ENCODE peak calls at places on chromosomes 12 and 14, in ten cellular contexts. One of them, this sample, is unnamed.

GRCh38 chr14:37036669-37037341 is 135.6 kb downstream of the SLC25A21 start:
- DNase-seq in fibroblast of mammary gland: peak; percentile 52
- DNase-seq in left ventricle myocardium inferior: no peak
- DNase-seq in OCI-LY7: no peak
- DNase-seq in upper lobe of left lung: no peak
- DNase-seq in uterus: no peak
- DNase-seq in brain microvascular endothelial cell: no peak
- DNase-seq in tibial artery: no peak
- DNase-seq in tibial nerve: no peak
- DNase-seq in AG04450: peak; percentile 6
- DNase-seq in this sample: no peak

GRCh38 chr14:24069411-24069735 is 2.0 kb upstream of the CPNE6 start:
- DNase-seq in fibroblast of mammary gland: no peak
- DNase-seq in left ventricle myocardium inferior: no peak
- DNase-seq in OCI-LY7: no peak
- DNase-seq in upper lobe of left lung: no peak
- DNase-seq in uterus: no peak
- DNase-seq in brain microvascular endothelial cell: no peak
- DNase-seq in tibial artery: no peak
- DNase-seq in tibial nerve: no peak
- DNase-seq in AG04450: no peak
- DNase-seq in this sample: no peak

GRCh38 chr12:49783917-49784676 is 42.7 kb downstream of the TMBIM6 start:
- DNase-seq in fibroblast of mammary gland: peak; percentile 91
- DNase-seq in left ventricle myocardium inferior: no peak
- DNase-seq in OCI-LY7: no peak
- DNase-seq in upper lobe of left lung: no peak
- DNase-seq in uterus: no peak
- DNase-seq in brain microvascular endothelial cell: no peak
- DNase-seq in tibial artery: no peak
- DNase-seq in tibial nerve: no peak
- DNase-seq in AG04450: peak; percentile 80
- DNase-seq in this sample: peak; percentile 33

GRCh38 chr12:6200266-6201198 is at the start of gene CD9:
- DNase-seq in fibroblast of mammary gland: no peak
- DNase-seq in left ventricle myocardium inferior: peak; percentile 74
- DNase-seq in OCI-LY7: no peak
- DNase-seq in upper lobe of left lung: peak; percentile 95
- DNase-seq in uterus: peak; percentile 42
- DNase-seq in brain microvascular endothelial cell: no peak
- DNase-seq in tibial artery: peak; percentile 65
- DNase-seq in tibial nerve: no peak
- DNase-seq in AG04450: no peak
- DNase-seq in this sample: no peak

GRCh38 chr12:110582286-110583136 is 607 bp downstream of the PPTC7 start:
- DNase-seq in fibroblast of mammary gland: peak; percentile 36
- DNase-seq in left ventricle myocardium inferior: peak; percentile 62
- DNase-seq in OCI-LY7: peak; percentile 70
- DNase-seq in upper lobe of left lung: peak; percentile 94
- DNase-seq in uterus: peak; percentile 66
- DNase-seq in brain microvascular endothelial cell: no peak
- DNase-seq in tibial artery: peak; percentile 67
- DNase-seq in tibial nerve: peak; percentile 41
- DNase-seq in AG04450: no peak
- DNase-seq in this sample: no peak

GRCh38 chr14:105294142-105294597 is 6.6 kb downstream of the BRF1 start:
- DNase-seq in fibroblast of mammary gland: no peak
- DNase-seq in left ventricle myocardium inferior: peak; percentile 82
- DNase-seq in OCI-LY7: peak; percentile 71
- DNase-seq in upper lobe of left lung: peak; percentile 68
- DNase-seq in uterus: no peak
- DNase-seq in brain microvascular endothelial cell: peak; percentile 55
- DNase-seq in tibial artery: no peak
- DNase-seq in tibial nerve: no peak
- DNase-seq in AG04450: no peak
- DNase-seq in this sample: no peak

GRCh38 chr12:57504033-57504432 is 16.2 kb downstream of the MARS1 start:
- DNase-seq in fibroblast of mammary gland: no peak
- DNase-seq in left ventricle myocardium inferior: no peak
- DNase-seq in OCI-LY7: no peak
- DNase-seq in upper lobe of left lung: no peak
- DNase-seq in uterus: no peak
- DNase-seq in brain microvascular endothelial cell: no peak
- DNase-seq in tibial artery: no peak
- DNase-seq in tibial nerve: no peak
- DNase-seq in AG04450: no peak
- DNase-seq in this sample: no peak

GRCh38 chr14:74591394-74591793 is 20.6 kb downstream of the LTBP2 start:
- DNase-seq in fibroblast of mammary gland: no peak
- DNase-seq in left ventricle myocardium inferior: no peak
- DNase-seq in OCI-LY7: no peak
- DNase-seq in upper lobe of left lung: no peak
- DNase-seq in uterus: no peak
- DNase-seq in brain microvascular endothelial cell: no peak
- DNase-seq in tibial artery: no peak
- DNase-seq in tibial nerve: no peak
- DNase-seq in AG04450: no peak
- DNase-seq in this sample: no peak

GRCh38 chr12:113392988-113393579 is 10.6 kb downstream of the SDS start:
- DNase-seq in fibroblast of mammary gland: peak; percentile 31
- DNase-seq in left ventricle myocardium inferior: no peak
- DNase-seq in OCI-LY7: no peak
- DNase-seq in upper lobe of left lung: peak; percentile 76
- DNase-seq in uterus: no peak
- DNase-seq in brain microvascular endothelial cell: peak; percentile 3
- DNase-seq in tibial artery: no peak
- DNase-seq in tibial nerve: no peak
- DNase-seq in AG04450: no peak
- DNase-seq in this sample: no peak

GRCh38 chr12:22477894-22478287 is 66.5 kb downstream of the C2CD5 start:
- DNase-seq in fibroblast of mammary gland: no peak
- DNase-seq in left ventricle myocardium inferior: no peak
- DNase-seq in OCI-LY7: no peak
- DNase-seq in upper lobe of left lung: no peak
- DNase-seq in uterus: no peak
- DNase-seq in brain microvascular endothelial cell: peak; percentile 62
- DNase-seq in tibial artery: no peak
- DNase-seq in tibial nerve: no peak
- DNase-seq in AG04450: no peak
- DNase-seq in this sample: no peak

GRCh38 chr12:68239309-68239708 is 13.7 kb upstream of the IL26 start:
- DNase-seq in fibroblast of mammary gland: no peak
- DNase-seq in left ventricle myocardium inferior: no peak
- DNase-seq in OCI-LY7: no peak
- DNase-seq in upper lobe of left lung: no peak
- DNase-seq in uterus: no peak
- DNase-seq in brain microvascular endothelial cell: no peak
- DNase-seq in tibial artery: no peak
- DNase-seq in tibial nerve: no peak
- DNase-seq in AG04450: no peak
- DNase-seq in this sample: no peak

DNA sequence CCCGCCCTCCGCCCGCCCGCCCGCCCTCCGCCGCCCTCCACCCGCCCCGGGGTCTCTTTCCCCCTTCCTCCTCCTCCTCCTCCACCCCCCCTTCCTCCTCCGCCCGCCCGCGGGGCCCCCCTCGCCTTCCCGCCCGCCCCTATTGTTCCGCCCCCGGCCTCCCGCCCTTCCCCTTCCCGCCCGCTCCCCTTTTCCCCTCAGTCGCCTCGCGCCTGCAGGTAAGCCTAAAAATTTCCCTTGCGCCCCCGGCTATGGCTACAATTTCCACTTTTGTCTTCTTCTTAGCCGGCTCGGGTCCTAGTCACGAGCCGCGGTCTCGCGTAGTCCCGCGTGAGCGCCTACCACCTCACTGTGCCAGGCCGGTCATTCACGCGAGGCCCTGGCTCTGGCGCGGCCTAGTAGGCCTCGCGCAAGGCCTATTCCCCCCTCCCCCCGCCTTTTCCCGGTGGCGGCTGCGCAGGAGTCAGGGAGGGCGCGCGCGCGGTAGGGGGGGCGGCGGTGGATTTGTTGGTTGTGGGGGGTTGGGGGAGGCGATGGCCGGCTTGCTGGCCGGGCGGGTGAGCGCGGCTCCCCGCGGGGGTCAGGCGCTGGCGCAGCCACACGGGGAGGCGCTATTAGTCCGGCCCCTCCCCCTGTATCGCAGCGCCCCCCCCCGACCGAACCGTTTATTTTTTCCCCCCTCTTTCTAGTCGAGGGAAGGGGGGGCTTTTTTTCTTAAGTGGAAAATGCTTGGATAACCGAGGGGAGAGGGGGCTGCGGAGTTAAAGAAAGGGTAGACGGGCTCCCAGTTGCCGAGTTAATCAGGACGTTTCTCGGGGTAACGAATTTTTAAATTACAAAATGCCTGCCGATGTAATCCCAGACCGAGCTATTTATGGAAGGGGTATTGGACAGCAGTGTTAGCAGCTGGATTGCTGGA is 516 bp downstream of the PCBP2 start:
- DNase-seq in fibroblast of mammary gland: peak; percentile 76
- DNase-seq in left ventricle myocardium inferior: peak; percentile 91
- DNase-seq in OCI-LY7: peak; percentile 84
- DNase-seq in upper lobe of left lung: peak; percentile 96
- DNase-seq in uterus: peak; percentile 87
- DNase-seq in brain microvascular endothelial cell: peak; percentile 83
- DNase-seq in tibial artery: peak; percentile 90
- DNase-seq in tibial nerve: peak; percentile 82
- DNase-seq in AG04450: peak; percentile 66
- DNase-seq in this sample: no peak
- TF ChIP-seq CTCF in fibroblast of mammary gland: no peak
- TF ChIP-seq CTCF in left ventricle myocardium inferior: peak; percentile 44
- TF ChIP-seq CTCF in OCI-LY7: peak; percentile 79
- TF ChIP-seq CTCF in upper lobe of left lung: peak; percentile 60
- TF ChIP-seq CTCF in uterus: no peak
- TF ChIP-seq CTCF in brain microvascular endothelial cell: peak; percentile 24
- TF ChIP-seq CTCF in tibial artery: peak; percentile 33
- TF ChIP-seq CTCF in tibial nerve: peak; percentile 38
- TF ChIP-seq CTCF in AG04450: peak; percentile 24
- TF ChIP-seq CTCF in this sample: no peak

GRCh38 chr14:54572316-54572715 is 5.4 kb downstream of the SAMD4A start:
- DNase-seq in fibroblast of mammary gland: peak; percentile 55
- DNase-seq in left ventricle myocardium inferior: no peak
- DNase-seq in OCI-LY7: peak; percentile 36
- DNase-seq in upper lobe of left lung: no peak
- DNase-seq in uterus: no peak
- DNase-seq in brain microvascular endothelial cell: peak; percentile 24
- DNase-seq in tibial artery: no peak
- DNase-seq in tibial nerve: no peak
- DNase-seq in AG04450: no peak
- DNase-seq in this sample: no peak

GRCh38 chr14:54567634-54568561 is 970 bp downstream of the SAMD4A start:
- DNase-seq in fibroblast of mammary gland: peak; percentile 44
- DNase-seq in left ventricle myocardium inferior: peak; percentile 55
- DNase-seq in OCI-LY7: peak; percentile 36
- DNase-seq in upper lobe of left lung: peak; percentile 90
- DNase-seq in uterus: peak; percentile 57
- DNase-seq in brain microvascular endothelial cell: peak; percentile 20
- DNase-seq in tibial artery: peak; percentile 59
- DNase-seq in tibial nerve: peak; percentile 44
- DNase-seq in AG04450: no peak
- DNase-seq in this sample: no peak

GRCh38 chr14:54570047-54570446 is 3.1 kb downstream of the SAMD4A start:
- DNase-seq in fibroblast of mammary gland: no peak
- DNase-seq in left ventricle myocardium inferior: no peak
- DNase-seq in OCI-LY7: no peak
- DNase-seq in upper lobe of left lung: no peak
- DNase-seq in uterus: no peak
- DNase-seq in brain microvascular endothelial cell: no peak
- DNase-seq in tibial artery: no peak
- DNase-seq in tibial nerve: no peak
- DNase-seq in AG04450: no peak
- DNase-seq in this sample: no peak

GRCh38 chr14:54568821-54569591 is 2.1 kb downstream of the SAMD4A start:
- DNase-seq in fibroblast of mammary gland: peak; percentile 42
- DNase-seq in left ventricle myocardium inferior: peak; percentile 31
- DNase-seq in OCI-LY7: no peak
- DNase-seq in upper lobe of left lung: no peak
- DNase-seq in uterus: peak; percentile 32
- DNase-seq in brain microvascular endothelial cell: peak; percentile 25
- DNase-seq in tibial artery: peak; percentile 32
- DNase-seq in tibial nerve: no peak
- DNase-seq in AG04450: no peak
- DNase-seq in this sample: no peak

DNA sequence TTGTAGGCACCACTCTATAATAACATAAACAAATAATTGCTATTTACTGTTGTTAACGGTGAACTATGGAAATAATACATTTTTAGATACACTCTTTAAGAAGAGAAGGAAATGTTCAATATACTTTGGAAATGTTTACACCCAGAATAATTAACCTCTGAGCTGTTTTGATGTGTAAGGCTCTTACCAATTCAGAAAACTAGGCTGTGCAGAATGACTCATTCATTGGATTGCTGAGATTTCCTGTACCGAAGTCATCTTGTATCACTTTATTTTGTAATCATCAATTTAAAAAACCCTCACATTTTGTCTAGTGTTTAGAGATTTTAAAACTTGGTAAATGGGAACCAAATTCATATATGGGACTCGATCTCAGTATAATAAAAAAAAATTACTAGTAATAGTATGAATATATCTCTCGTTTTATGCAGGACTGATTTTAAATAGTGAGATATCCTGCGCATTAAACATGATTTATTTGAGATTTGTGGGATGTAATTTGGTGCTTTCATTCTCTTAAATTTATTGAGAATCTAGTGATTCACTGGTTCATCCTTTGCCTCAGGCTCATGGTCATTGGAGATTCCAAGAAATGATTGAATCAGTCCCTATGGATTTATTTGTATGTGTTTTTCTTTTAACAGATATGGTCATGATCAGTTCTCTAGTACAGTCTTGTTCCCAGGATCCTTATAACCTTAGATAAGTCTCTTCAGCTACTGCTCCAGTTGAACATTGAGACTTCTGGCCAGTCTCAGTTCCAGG is 3.9 kb downstream of the SAMD4A start:
- DNase-seq in fibroblast of mammary gland: peak; percentile 92
- DNase-seq in left ventricle myocardium inferior: no peak
- DNase-seq in OCI-LY7: no peak
- DNase-seq in upper lobe of left lung: no peak
- DNase-seq in uterus: no peak
- DNase-seq in brain microvascular endothelial cell: peak; percentile 46
- DNase-seq in tibial artery: no peak
- DNase-seq in tibial nerve: no peak
- DNase-seq in AG04450: peak; percentile 74
- DNase-seq in this sample: no peak
- H3K4me3 ChIP-seq in fibroblast of mammary gland: peak overlapping the region; percentile 22
- H3K4me3 ChIP-seq in left ventricle myocardium inferior: peak overlapping the region; percentile 89
- H3K4me3 ChIP-seq in OCI-LY7: no peak overlapping the region
- H3K4me3 ChIP-seq in upper lobe of left lung: no peak overlapping the region
- H3K4me3 ChIP-seq in uterus: no peak overlapping the region
- H3K4me3 ChIP-seq in brain microvascular endothelial cell: no peak overlapping the region
- H3K4me3 ChIP-seq in tibial artery: peak overlapping the region; percentile 91
- H3K4me3 ChIP-seq in tibial nerve: no peak overlapping the region
- H3K4me3 ChIP-seq in AG04450: peak overlapping the region; percentile 80
- H3K4me3 ChIP-seq in this sample: peak overlapping the region; percentile 30

GRCh38 chr14:30088620-30089019 is 161.0 kb upstream of the PRKD1 start:
- DNase-seq in fibroblast of mammary gland: no peak
- DNase-seq in left ventricle myocardium inferior: no peak
- DNase-seq in OCI-LY7: no peak
- DNase-seq in upper lobe of left lung: no peak
- DNase-seq in uterus: no peak
- DNase-seq in brain microvascular endothelial cell: no peak
- DNase-seq in tibial artery: no peak
- DNase-seq in tibial nerve: no peak
- DNase-seq in AG04450: no peak
- DNase-seq in this sample: no peak
- TF ChIP-seq CTCF in fibroblast of mammary gland: no peak
- TF ChIP-seq CTCF in left ventricle myocardium inferior: no peak
- TF ChIP-seq CTCF in OCI-LY7: no peak
- TF ChIP-seq CTCF in upper lobe of left lung: no peak
- TF ChIP-seq CTCF in uterus: no peak
- TF ChIP-seq CTCF in brain microvascular endothelial cell: no peak
- TF ChIP-seq CTCF in tibial artery: no peak
- TF ChIP-seq CTCF in tibial nerve: no peak
- TF ChIP-seq CTCF in AG04450: no peak
- TF ChIP-seq CTCF in this sample: no peak

GRCh38 chr12:69905801-69906200 is 80.8 kb downstream of the MYRFL start:
- DNase-seq in fibroblast of mammary gland: no peak
- DNase-seq in left ventricle myocardium inferior: no peak
- DNase-seq in OCI-LY7: no peak
- DNase-seq in upper lobe of left lung: no peak
- DNase-seq in uterus: no peak
- DNase-seq in brain microvascular endothelial cell: no peak
- DNase-seq in tibial artery: no peak
- DNase-seq in tibial nerve: no peak
- DNase-seq in AG04450: no peak
- DNase-seq in this sample: no peak
- H3K4me3 ChIP-seq in fibroblast of mammary gland: no peak overlapping the region
- H3K4me3 ChIP-seq in left ventricle myocardium inferior: no peak overlapping the region
- H3K4me3 ChIP-seq in OCI-LY7: peak overlapping the region; percentile 55
- H3K4me3 ChIP-seq in upper lobe of left lung: no peak overlapping the region
- H3K4me3 ChIP-seq in uterus: no peak overlapping the region
- H3K4me3 ChIP-seq in brain microvascular endothelial cell: no peak overlapping the region
- H3K4me3 ChIP-seq in tibial artery: no peak overlapping the region
- H3K4me3 ChIP-seq in tibial nerve: no peak overlapping the region
- H3K4me3 ChIP-seq in AG04450: no peak overlapping the region
- H3K4me3 ChIP-seq in this sample: no peak overlapping the region

This sample was measured in AG04449.